ENCODE peak calls at places on chromosomes 16 and 17, in four cellular contexts. L, B, H and W are unnamed samples.

GRCh38 chr16:79609861-79610260 is 9.3 kb upstream of the MAF start:
- DNase-seq in L (no peak), B (no peak), H (no peak), W (no peak)

GRCh38 chr16:9351440-9351839 is 260.0 kb downstream of the HAPSTR1 start:
- DNase-seq in L (no peak), B (no peak), H (no peak), W (no peak)

GRCh38 chr16:64475627-64476351 is 646.1 kb downstream of the CDH11 start:
- DNase-seq in L (peak; percentile 78), B (no peak), H (peak; percentile 42), W (peak; percentile 30)

GRCh38 chr17:50475362-50475761 is 3.3 kb upstream of the RSAD1 start:
- DNase-seq in L (no peak), B (no peak), H (no peak), W (no peak)

GRCh38 chr17:42317256-42317966 is 29.1 kb downstream of the STAT5A start:
- DNase-seq in L (no peak), B (no peak), H (no peak), W (no peak)

GRCh38 chr17:3968017-3968416 is 3.8 kb upstream of the ATP2A3 start:
- DNase-seq in L (no peak), B (no peak), H (no peak), W (no peak)

GRCh38 chr17:42456223-42457106 is 2.2 kb upstream of the ATP6V0A1 start:
- DNase-seq in L (peak; percentile 89), B (no peak), H (peak; percentile 83), W (no peak)

GRCh38 chr17:69853533-69854262 is 221.3 kb upstream of the KCNJ16 start:
- DNase-seq in L (peak; percentile 57), B (no peak), H (peak; percentile 81), W (no peak)

GRCh38 chr17:48679385-48680096 is 42.8 kb downstream of the PRAC1 start:
- DNase-seq in L (no peak), B (no peak), H (peak; percentile 5), W (no peak)

GRCh38 chr17:27563532-27563931 is 67.5 kb upstream of the LGALS9 start:
- DNase-seq in L (no peak), B (no peak), H (no peak), W (no peak)

GRCh38 chr16:19691161-19691850 is 26.7 kb downstream of the KNOP1 start:
- DNase-seq in L (no peak), B (no peak), H (no peak), W (peak; percentile 41)